ENCODE peak calls at places on chromosomes 5 and 9, in seven cellular contexts. F is mammary epithelial cell, T is fibroblast of lung, Q is neural progenitor cell, R is kidney, M is K562, S is Karpas-422. K is an unnamed sample. For H3K4me1, the result is how much of the 10 kb centered on the place peaks cover.

GRCh38 chr9:86503926-86504325 is 149.7 kb upstream of the TUT7 start:
- DNase-seq in F (no peak), T (no peak), Q (no peak), R (no peak), M (no peak), S (no peak), K (no peak)

GRCh38 chr5:142929602-142930001 is 159.4 kb downstream of the ARHGAP26 start:
- DNase-seq in F (no peak), T (no peak), Q (no peak), R (no peak), M (no peak), S (no peak), K (no peak)

GRCh38 chr9:97876061-97876460 is 23.0 kb downstream of the FOXE1 start:
- DNase-seq in F (no peak), T (no peak), Q (no peak), R (no peak), M (no peak), S (no peak), K (no peak)

GRCh38 chr9:128072144-128073021 is 4.4 kb downstream of the SLC25A25 start:
- DNase-seq in F (peak), T (peak), Q (no peak), R (peak), M (no peak), S (peak), K (no peak)

GRCh38 chr5:40813698-40814281 is 15.6 kb upstream of the PRKAA1 start:
- DNase-seq in F (no peak), T (no peak), Q (peak), R (no peak), M (no peak), S (no peak), K (no peak)

GRCh38 chr9:75432888-75433287 is 344.6 kb downstream of the OSTF1 start:
- DNase-seq in F (no peak), T (no peak), Q (no peak), R (no peak), M (no peak), S (no peak), K (no peak)

GRCh38 chr5:83277154-83277553 is 194.4 kb upstream of the VCAN start:
- DNase-seq in F (no peak), T (no peak), Q (no peak), R (no peak), M (no peak), S (no peak), K (no peak)

GRCh38 chr5:88825782-88826110 is 57.2 kb downstream of the MEF2C start:
- DNase-seq in F (no peak), T (no peak), Q (no peak), R (no peak), M (no peak), S (peak), K (no peak)

GRCh38 chr9:137053944-137054931 is at the start of gene ENTPD2:
- DNase-seq in F (peak), T (no peak), Q (peak), R (no peak), M (peak), S (no peak), K (peak)

GRCh38 chr5:179793470-179794139 is at the start of gene LTC4S:
- DNase-seq in F (no peak), T (peak), Q (no peak), R (peak), M (no peak), S (peak), K (no peak)

GRCh38 chr5:173315495-173316352 is 12.5 kb downstream of the STC2 start:
- DNase-seq in F (no peak), T (peak), Q (peak), R (no peak), M (no peak), S (no peak), K (peak)

GRCh38 chr5:32230356-32231099 is 56.4 kb upstream of the GOLPH3 start:
- DNase-seq in F (no peak), T (no peak), Q (no peak), R (no peak), M (no peak), S (peak), K (no peak)

GRCh38 chr5:111746791-111747190 is 10.2 kb downstream of the NREP start:
- DNase-seq in F (no peak), T (peak), Q (no peak), R (no peak), M (no peak), S (no peak), K (no peak)
- H3K4me1 ChIP-seq in F (under half), T (under half), Q (under half), R (under half), M (under half), S (under half), K (under half)

DNA sequence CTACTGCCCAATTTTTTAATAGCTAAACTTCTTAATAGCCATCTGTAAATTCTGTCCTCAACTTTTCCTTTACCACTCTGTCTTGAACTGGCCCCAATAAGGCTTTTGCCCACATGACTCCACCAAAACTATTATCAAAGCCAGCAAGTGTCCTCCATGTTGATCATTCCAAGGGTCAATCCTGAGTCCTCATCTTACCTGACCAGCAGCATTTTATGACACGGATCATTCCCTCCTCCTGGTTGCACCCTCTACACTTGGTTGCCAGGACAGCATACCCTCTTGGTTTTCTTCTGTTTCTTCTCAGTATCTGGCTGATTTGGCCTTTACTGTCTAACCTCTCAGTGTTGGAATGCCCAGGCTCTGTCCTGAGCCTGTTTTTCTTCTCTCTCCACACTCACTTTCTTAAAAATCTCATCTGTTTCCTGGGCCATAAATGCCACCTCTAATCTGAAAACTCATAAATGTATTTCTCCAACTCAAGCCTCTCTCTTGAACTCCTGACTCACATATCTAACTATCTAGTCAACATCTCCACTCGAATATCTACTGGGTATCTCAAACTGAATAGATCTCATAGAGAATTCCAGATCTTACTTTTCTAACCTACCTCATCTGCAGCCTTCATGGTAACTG is 40.0 kb upstream of the CDC42SE2 start:
- DNase-seq in F (no peak), T (no peak), Q (no peak), R (no peak), M (no peak), S (no peak), K (no peak)
- H3K4me3 ChIP-seq in F (no peak), T (no peak), Q (no peak), R (no peak), M (no peak), S (no peak), K (no peak)

GRCh38 chr5:73497537-73498056 is 645 bp upstream of the BTF3 start:
- DNase-seq in F (no peak), T (no peak), Q (peak), R (no peak), M (no peak), S (no peak), K (no peak)

GRCh38 chr5:73498057-73498992 is at the start of gene BTF3:
- DNase-seq in F (peak), T (peak), Q (peak), R (peak), M (peak), S (peak), K (peak)

GRCh38 chr5:73499187-73499586 is 945 bp downstream of the BTF3 start:
- DNase-seq in F (no peak), T (no peak), Q (no peak), R (no peak), M (no peak), S (no peak), K (no peak)

GRCh38 chr5:73499756-73500155 is 1.5 kb downstream of the BTF3 start:
- DNase-seq in F (no peak), T (no peak), Q (no peak), R (no peak), M (no peak), S (no peak), K (no peak)

DNA sequence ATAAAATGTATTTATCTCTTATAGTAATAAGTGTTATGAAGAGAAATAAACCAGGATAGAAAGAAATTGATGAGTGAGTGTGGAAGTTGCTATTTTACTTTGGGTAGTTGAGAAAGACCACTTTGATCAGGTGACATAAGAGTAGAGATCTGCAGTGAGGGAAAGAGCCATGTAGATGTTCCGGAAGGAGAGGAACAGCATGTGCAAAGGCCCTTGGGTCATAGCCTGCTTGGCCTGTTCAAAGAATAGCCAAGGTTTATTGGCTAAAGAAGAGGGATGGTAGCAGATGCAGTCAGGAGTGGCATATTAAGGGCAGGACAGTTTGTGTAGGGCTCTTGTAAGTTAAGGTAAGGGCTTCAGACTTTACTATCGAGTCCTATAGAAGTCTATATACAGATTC is 3.2 kb downstream of the BTF3 start:
- DNase-seq in F (no peak), T (no peak), Q (no peak), R (no peak), M (no peak), S (no peak), K (no peak)
- H3K9ac ChIP-seq in F (no peak), T (no peak), Q (no peak), R (no peak), M (peak), S (no peak), K (no peak)

GRCh38 chr9:91891915-91892314 is 58.1 kb downstream of the ROR2 start:
- DNase-seq in F (no peak), T (no peak), Q (no peak), R (no peak), M (no peak), S (no peak), K (no peak)

GRCh38 chr9:91886433-91887031 is 63.5 kb downstream of the ROR2 start:
- DNase-seq in F (no peak), T (no peak), Q (peak), R (no peak), M (no peak), S (no peak), K (peak)

GRCh38 chr9:91890662-91891061 is 59.4 kb downstream of the ROR2 start:
- DNase-seq in F (no peak), T (no peak), Q (no peak), R (no peak), M (no peak), S (no peak), K (no peak)

GRCh38 chr9:91885746-91886432 is 64.1 kb downstream of the ROR2 start:
- DNase-seq in F (no peak), T (no peak), Q (no peak), R (no peak), M (no peak), S (no peak), K (no peak)

DNA sequence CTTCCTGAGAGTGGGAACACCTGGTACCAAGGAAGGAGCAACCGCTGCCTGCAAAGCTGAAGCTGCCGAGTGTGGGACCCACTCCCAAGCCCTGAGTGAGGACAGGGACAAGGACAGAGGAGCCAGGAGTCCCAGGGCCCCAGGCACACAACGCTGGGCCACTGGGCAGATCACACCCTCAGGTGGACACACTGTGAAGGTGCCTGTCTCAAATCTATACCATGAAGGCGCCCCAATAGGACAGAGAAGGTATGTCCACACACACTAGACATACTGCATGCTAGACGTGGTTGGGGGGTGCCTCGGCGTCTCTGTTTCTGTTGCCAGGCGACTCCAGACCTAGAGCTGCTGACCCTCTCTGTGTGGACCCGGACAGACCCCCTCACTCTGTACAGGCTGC is 60.9 kb downstream of the ROR2 start:
- DNase-seq in F (no peak), T (no peak), Q (no peak), R (no peak), M (no peak), S (no peak), K (no peak)
- H3K4me1 ChIP-seq in F (under half), T (under half), Q (half or more), R (under half), M (under half), S (under half), K (half or more)